ENCODE peak calls at places on chromosome 13, in four cellular contexts. C is CD8-positive, alpha-beta T cell; X is ascending aorta; T is astrocyte. F is an unnamed sample.
A peak's percentile ranks its signal among the peaks of the same experiment; 100 is the strongest.

GRCh38 chr13:74171621-74172020 is 37.4 kb upstream of the KLF12 start:
- DNase-seq in C (no peak), X (no peak), T (no peak), F (no peak)

GRCh38 chr13:31835932-31836331 is 96.6 kb downstream of the RXFP2 start:
- DNase-seq in C (no peak), X (no peak), T (peak; percentile 26), F (peak; percentile 53)

GRCh38 chr13:73618275-73618865 is 515.8 kb downstream of the KLF12 start:
- DNase-seq in C (no peak), X (no peak), T (no peak), F (no peak)

GRCh38 chr13:49466240-49466914 is 22.3 kb downstream of the SETDB2 start:
- DNase-seq in C (no peak), X (no peak), T (no peak), F (no peak)

GRCh38 chr13:28117689-28118377 is 17.5 kb upstream of the FLT3 start:
- DNase-seq in C (no peak), X (no peak), T (no peak), F (no peak)

GRCh38 chr13:113935081-113935511 is 38.8 kb downstream of the C13orf46 start:
- DNase-seq in C (no peak), X (no peak), T (no peak), F (no peak)

GRCh38 chr13:33017410-33017929 is 1.2 kb downstream of the KL start:
- DNase-seq in C (peak; percentile 14), X (no peak), T (peak; percentile 44), F (peak; percentile 44)

GRCh38 chr13:71864094-71864980 is 2.7 kb downstream of the DACH1 start:
- DNase-seq in C (no peak), X (no peak), T (no peak), F (no peak)

GRCh38 chr13:20814224-20814910 is 40.6 kb upstream of the EEF1AKMT1 start:
- DNase-seq in C (no peak), X (peak; percentile 67), T (peak; percentile 92), F (peak; percentile 68)

GRCh38 chr13:113970810-113971470 is 2.9 kb downstream of the C13orf46 start:
- DNase-seq in C (no peak), X (no peak), T (peak; percentile 64), F (peak; percentile 80)

GRCh38 chr13:113802090-113802531 is 43.1 kb downstream of the TMEM255B start:
- DNase-seq in C (no peak), X (no peak), T (peak; percentile 51), F (no peak)

GRCh38 chr13:31504918-31505317 is 234.4 kb upstream of the RXFP2 start:
- DNase-seq in C (no peak), X (no peak), T (no peak), F (no peak)

GRCh38 chr13:43006893-43007631 is 15.0 kb upstream of the EPSTI1 start:
- DNase-seq in C (no peak), X (no peak), T (peak; percentile 76), F (no peak)

GRCh38 chr13:34435338-34435737 is 506.7 kb upstream of the NBEA start:
- DNase-seq in C (no peak), X (no peak), T (peak; percentile 63), F (no peak)

GRCh38 chr13:23319915-23320224 is 113.6 kb downstream of the SACS start:
- DNase-seq in C (no peak), X (no peak), T (no peak), F (no peak)
- TF ChIP-seq CTCF in C (no peak), X (no peak), T (no peak), F (no peak)

DNA sequence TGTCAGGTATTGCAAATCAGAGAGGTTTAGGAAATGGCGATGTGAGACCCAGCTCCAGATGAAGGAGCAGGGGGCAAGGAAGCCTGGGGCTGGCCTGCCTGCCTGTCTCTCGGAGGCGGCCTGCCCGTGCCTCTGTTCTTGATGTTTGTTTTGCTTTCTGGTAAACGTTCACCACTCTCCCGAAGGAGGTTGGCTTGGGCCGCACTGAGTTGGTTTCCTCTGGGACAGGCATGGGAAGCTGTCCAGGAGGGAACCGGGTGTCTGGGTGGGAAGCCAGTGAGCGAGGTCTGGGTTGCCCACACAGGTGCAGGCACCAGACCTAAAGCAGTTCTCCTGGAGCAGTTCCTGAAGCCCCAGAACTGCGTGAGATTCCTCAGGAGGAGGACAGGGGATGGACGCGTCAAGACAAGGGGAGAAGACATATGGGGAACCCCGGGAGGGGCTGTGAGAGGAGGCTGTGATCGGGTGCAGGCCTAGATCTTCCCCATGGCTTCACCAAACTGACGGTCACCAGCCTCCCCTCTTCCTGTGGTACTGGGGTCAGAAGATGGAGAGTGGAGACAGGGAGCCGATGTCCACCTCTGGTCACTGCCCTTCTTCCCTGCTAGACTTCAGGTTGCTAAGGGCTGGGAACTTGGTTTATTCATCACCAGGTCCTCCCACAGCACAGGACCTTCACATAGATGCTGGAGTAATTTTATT is 15.2 kb downstream of the COL4A2 start:
- DNase-seq in C (no peak), X (no peak), T (no peak), F (no peak)
- H3K4me1 ChIP-seq in C (no peaks in the 10 kb centered on the region), X (peaks cover 29% of the 10 kb centered on the region), T (peaks cover 86% of the 10 kb centered on the region), F (peaks cover 26% of the 10 kb centered on the region)

GRCh38 chr13:38418286-38418685 is 68.6 kb downstream of the UFM1 start:
- DNase-seq in C (no peak), X (no peak), T (no peak), F (no peak)

GRCh38 chr13:38419312-38419873 is 69.7 kb downstream of the UFM1 start:
- DNase-seq in C (no peak), X (no peak), T (no peak), F (no peak)

GRCh38 chr13:38415233-38415632 is 65.6 kb downstream of the UFM1 start:
- DNase-seq in C (no peak), X (no peak), T (no peak), F (no peak)

GRCh38 chr13:38417241-38417640 is 67.6 kb downstream of the UFM1 start:
- DNase-seq in C (no peak), X (no peak), T (no peak), F (peak; percentile 66)

GRCh38 chr13:38417727-38418126 is 68.1 kb downstream of the UFM1 start:
- DNase-seq in C (no peak), X (no peak), T (no peak), F (peak; percentile 81)
- TF ChIP-seq CTCF in C (no peak), X (no peak), T (peak; percentile 29), F (peak; percentile 80)

DNA sequence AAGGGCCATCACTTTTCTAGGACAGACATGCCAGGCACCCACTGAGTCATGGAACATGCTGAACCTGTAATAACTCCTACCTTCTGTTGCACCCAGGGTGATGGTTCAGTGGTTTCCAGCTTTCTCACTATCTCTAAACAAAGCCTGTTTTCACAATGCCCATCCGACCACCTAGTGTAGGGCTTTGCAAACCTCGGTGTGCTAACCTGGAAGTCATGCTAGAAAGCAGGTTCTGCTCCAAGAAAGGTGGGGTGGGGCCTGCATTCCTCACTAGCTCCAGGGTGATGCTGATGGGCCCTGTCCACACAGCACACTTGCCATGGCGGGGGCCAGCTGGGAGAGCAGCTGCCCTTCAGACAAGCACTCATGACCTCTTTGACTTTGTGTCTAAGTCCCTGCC is 43.4 kb downstream of the COL4A2 start:
- DNase-seq in C (no peak), X (no peak), T (no peak), F (no peak)
- H3K4me1 ChIP-seq in C (no peaks in the 10 kb centered on the region), X (peaks cover 12% of the 10 kb centered on the region), T (peaks cover 36% of the 10 kb centered on the region), F (peaks cover 14% of the 10 kb centered on the region)

GRCh38 chr13:40306817-40307216 is 359.6 kb downstream of the FOXO1 start:
- DNase-seq in C (no peak), X (no peak), T (no peak), F (no peak)
- TF ChIP-seq CTCF in C (no peak), X (no peak), T (no peak), F (no peak)

GRCh38 chr13:68375004-68375403 is 1144.9 kb upstream of the PCDH9 start:
- DNase-seq in C (no peak), X (no peak), T (no peak), F (no peak)
- H3K4me1 ChIP-seq in C (no peaks in the 10 kb centered on the region), X (no peaks in the 10 kb centered on the region), T (no peaks in the 10 kb centered on the region), F (no peaks in the 10 kb centered on the region)

GRCh38 chr13:45119469-45119989 is 781 bp upstream of the GTF2F2 start:
- DNase-seq in C (peak; percentile 65), X (no peak), T (peak; percentile 80), F (no peak)

GRCh38 chr13:45119990-45120864 is at the start of gene GTF2F2:
- DNase-seq in C (peak; percentile 88), X (peak; percentile 47), T (peak; percentile 84), F (peak; percentile 68)

GRCh38 chr13:45120967-45121366 is 657 bp downstream of the GTF2F2 start:
- DNase-seq in C (no peak), X (no peak), T (no peak), F (no peak)

GRCh38 chr13:45122941-45123340 is 2.6 kb downstream of the GTF2F2 start:
- DNase-seq in C (no peak), X (no peak), T (no peak), F (no peak)

DNA sequence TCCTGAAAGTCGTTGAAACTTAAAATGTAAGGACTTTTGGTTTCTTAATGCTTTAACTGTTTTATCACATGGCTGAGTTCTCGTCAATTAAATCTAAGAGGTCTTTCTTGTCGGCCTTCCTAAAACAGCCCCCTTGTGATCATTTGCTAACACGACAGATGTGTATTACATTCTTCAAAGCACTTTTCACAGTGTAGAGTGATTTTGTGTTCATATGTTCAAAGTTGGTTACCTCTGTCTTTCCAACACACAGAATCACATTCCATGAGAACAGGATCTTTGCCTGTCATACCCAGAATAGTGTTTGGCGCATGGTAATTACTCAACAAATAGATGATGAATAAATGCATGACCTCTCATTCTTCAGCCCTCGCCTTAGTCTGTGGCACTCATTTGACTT is 1.1 kb downstream of the GTF2F2 start:
- DNase-seq in C (no peak), X (no peak), T (no peak), F (no peak)
- TF ChIP-seq CTCF in C (no peak), X (no peak), T (peak; percentile 30), F (peak; percentile 44)

DNA sequence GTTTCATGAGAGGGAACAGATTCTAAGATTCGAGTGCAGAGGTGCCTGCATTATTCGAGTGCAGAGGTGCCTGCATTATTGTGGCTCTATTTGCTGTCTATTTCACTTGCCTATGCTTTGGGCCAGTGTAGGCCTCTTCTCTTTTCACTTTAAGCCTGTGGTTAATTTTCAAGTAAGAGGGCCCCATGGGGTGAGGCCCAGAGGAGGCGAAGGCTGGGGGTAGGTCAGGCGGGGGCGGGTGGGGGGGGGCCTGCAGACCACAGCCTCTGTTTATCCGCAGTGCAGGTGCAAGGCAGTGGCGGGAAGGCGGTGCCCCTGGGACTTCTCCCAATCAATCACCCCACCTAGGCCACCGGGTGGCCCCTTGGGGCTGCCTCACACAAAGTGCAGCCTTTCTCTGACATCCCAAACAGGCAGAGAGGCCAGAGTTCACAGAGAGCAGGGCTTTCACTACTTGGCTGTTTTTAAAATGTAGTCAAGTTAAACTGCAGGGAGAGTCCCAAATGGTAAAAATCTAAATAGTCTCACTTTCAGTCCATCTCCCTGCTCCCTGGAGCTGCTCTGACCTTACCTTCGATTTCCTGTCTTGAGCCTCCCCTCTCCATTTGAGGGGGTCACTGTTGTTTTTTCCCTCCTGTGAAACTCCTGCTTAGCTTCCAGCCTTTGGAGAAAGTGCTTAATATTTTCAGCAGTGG is 249.1 kb downstream of the DLEU7 start:
- DNase-seq in C (no peak), X (no peak), T (no peak), F (no peak)
- H3K4me1 ChIP-seq in C (peaks cover 23% of the 10 kb centered on the region), X (no peaks in the 10 kb centered on the region), T (peaks cover 31% of the 10 kb centered on the region), F (peaks cover 16% of the 10 kb centered on the region)